ENCODE peak calls at places on chromosomes 13 and 19, in four cellular contexts. Z is ovary; P is tibial artery; O is CD8-positive, alpha-beta T cell. R is an unnamed sample.

GRCh38 chr13:43364210-43365041 is 341.0 kb downstream of the DNAJC15 start:
- DNase-seq in O (no peak), Z (no peak), P (no peak), R (no peak)

GRCh38 chr13:31043891-31044657 is 111.6 kb downstream of the TEX26 start:
- DNase-seq in Z (peak; percentile 77), O (peak; percentile 80), P (peak; percentile 71), R (peak; percentile 80)

GRCh38 chr19:2618611-2619010 is 83.9 kb downstream of the GNG7 start:
- DNase-seq in O (peak; percentile 78), Z (no peak), P (peak; percentile 67), R (no peak)

GRCh38 chr19:8500158-8500557 is 2.3 kb downstream of the PRAM1 start:
- DNase-seq in Z (no peak), O (no peak), P (no peak), R (no peak)

GRCh38 chr13:35839746-35840273 is 291.4 kb downstream of the DCLK1 start:
- DNase-seq in O (no peak), P (no peak), Z (no peak), R (no peak)

GRCh38 chr19:53595510-53595867 is 36.3 kb upstream of the DPRX start:
- DNase-seq in P (no peak), Z (no peak), O (no peak), R (no peak)

GRCh38 chr13:46648166-46648607 is 95.2 kb downstream of the LRCH1 start:
- DNase-seq in O (no peak), P (no peak), Z (no peak), R (no peak)

GRCh38 chr19:45676851-45677263 is 8.8 kb downstream of the GIPR start:
- DNase-seq in Z (no peak), O (peak; percentile 45), P (no peak), R (peak; percentile 56)

GRCh38 chr19:14031719-14032480 is at the start of gene IL27RA:
- DNase-seq in Z (no peak), O (peak; percentile 87), P (peak; percentile 51), R (peak; percentile 83)

GRCh38 chr13:70339738-70340137 is 231.5 kb upstream of the KLHL1 start:
- DNase-seq in P (no peak), Z (no peak), O (no peak), R (no peak)

GRCh38 chr19:13847033-13847899 is 29.7 kb upstream of the NANOS3 start:
- DNase-seq in P (peak; percentile 94), Z (peak; percentile 97), O (peak; percentile 86), R (peak; percentile 83)

GRCh38 chr13:46577656-46578589 is 25.0 kb downstream of the LRCH1 start:
- DNase-seq in P (no peak), O (no peak), Z (no peak), R (no peak)

GRCh38 chr13:38418286-38418685 is 68.6 kb downstream of the UFM1 start:
- DNase-seq in P (no peak), Z (no peak), O (no peak), R (no peak)

GRCh38 chr19:13955662-13956364 is 3.5 kb downstream of the DCAF15 start:
- DNase-seq in Z (peak; percentile 22), P (no peak), O (no peak), R (no peak)

GRCh38 chr19:30419581-30420180 is 47.5 kb downstream of the ZNF536 start:
- DNase-seq in Z (no peak), P (no peak), O (no peak), R (no peak)

GRCh38 chr13:28415994-28416411 is 78.9 kb downstream of the FLT1 start:
- DNase-seq in O (no peak), P (no peak), Z (no peak), R (no peak)

GRCh38 chr19:16139752-16140151 is 3.7 kb upstream of the HSH2D start:
- DNase-seq in P (no peak), O (peak; percentile 26), Z (no peak), R (peak; percentile 49)

GRCh38 chr13:36344173-36344572 is 2.0 kb downstream of the SPART start:
- DNase-seq in Z (peak; percentile 33), O (no peak), P (no peak), R (no peak)

GRCh38 chr13:81425286-81425685 is 1084.4 kb upstream of the SPRY2 start:
- DNase-seq in Z (no peak), O (no peak), P (no peak), R (no peak)

GRCh38 chr19:41263042-41263849 is 926 bp upstream of the HNRNPUL1 start:
- DNase-seq in O (peak; percentile 82), Z (peak; percentile 73), P (peak; percentile 72), R (peak; percentile 47)

GRCh38 chr13:33183431-33184130 is 102.0 kb downstream of the STARD13 start:
- DNase-seq in O (no peak), Z (no peak), P (no peak), R (no peak)

GRCh38 chr13:63124863-63125262 is 1709.2 kb upstream of the PCDH20 start:
- DNase-seq in Z (no peak), P (no peak), O (no peak), R (no peak)

GRCh38 chr13:33263976-33264619 is 21.5 kb downstream of the STARD13 start:
- DNase-seq in Z (no peak), O (no peak), P (no peak), R (no peak)

GRCh38 chr13:24159921-24160324 is 597 bp upstream of the SPATA13 start:
- DNase-seq in O (no peak), P (no peak), Z (peak; percentile 50), R (no peak)

GRCh38 chr13:96089749-96090239 is at the start of gene HS6ST3:
- DNase-seq in P (no peak), Z (no peak), O (no peak), R (peak; percentile 49)

GRCh38 chr19:34232566-34233481 is 21.5 kb upstream of the GARRE1 start:
- DNase-seq in Z (peak; percentile 73), P (peak; percentile 67), O (no peak), R (peak; percentile 45)

GRCh38 chr19:15276620-15277019 is 44.4 kb upstream of the EPHX3 start:
- DNase-seq in O (no peak), Z (no peak), P (no peak), R (no peak)

GRCh38 chr13:34570954-34571353 is 371.1 kb upstream of the NBEA start:
- DNase-seq in P (no peak), Z (no peak), O (no peak), R (no peak)

GRCh38 chr19:56507446-56508281 is at the start of gene ZNF471:
- DNase-seq in P (peak; percentile 99), O (peak; percentile 79), Z (peak; percentile 99), R (peak; percentile 58)

DNA sequence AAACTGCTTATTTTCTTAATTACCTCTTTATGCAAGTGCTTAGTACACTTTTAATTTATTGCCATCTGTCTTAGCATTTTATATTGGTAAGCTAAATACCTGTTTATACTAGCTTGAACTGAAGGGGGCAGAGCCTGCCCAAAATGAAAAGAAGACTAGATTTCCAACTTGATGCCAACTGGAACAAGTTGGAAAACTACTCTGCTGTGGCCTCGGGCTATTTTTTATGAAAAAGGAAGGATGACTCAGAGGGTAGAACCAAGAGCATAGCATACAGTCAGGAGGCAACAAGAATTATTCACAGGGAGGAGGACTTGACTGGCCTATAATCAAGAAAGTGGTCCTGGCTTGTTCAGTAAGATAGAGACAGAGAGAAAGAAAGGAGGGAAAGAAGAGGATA is 150.3 kb downstream of the NDFIP2 start:
- DNase-seq in Z (no peak), O (no peak), P (no peak), R (no peak)
- TF ChIP-seq CTCF in Z (no peak), O (no peak), P (peak; percentile 6), R (no peak)

GRCh38 chr19:18322759-18323460 is at the start of gene LSM4:
- DNase-seq in O (peak; percentile 99), P (peak; percentile 98), Z (peak; percentile 98), R (peak; percentile 99)
- TF ChIP-seq CTCF in O (peak; percentile 71), P (no peak), Z (peak; percentile 39), R (peak; percentile 61)

DNA sequence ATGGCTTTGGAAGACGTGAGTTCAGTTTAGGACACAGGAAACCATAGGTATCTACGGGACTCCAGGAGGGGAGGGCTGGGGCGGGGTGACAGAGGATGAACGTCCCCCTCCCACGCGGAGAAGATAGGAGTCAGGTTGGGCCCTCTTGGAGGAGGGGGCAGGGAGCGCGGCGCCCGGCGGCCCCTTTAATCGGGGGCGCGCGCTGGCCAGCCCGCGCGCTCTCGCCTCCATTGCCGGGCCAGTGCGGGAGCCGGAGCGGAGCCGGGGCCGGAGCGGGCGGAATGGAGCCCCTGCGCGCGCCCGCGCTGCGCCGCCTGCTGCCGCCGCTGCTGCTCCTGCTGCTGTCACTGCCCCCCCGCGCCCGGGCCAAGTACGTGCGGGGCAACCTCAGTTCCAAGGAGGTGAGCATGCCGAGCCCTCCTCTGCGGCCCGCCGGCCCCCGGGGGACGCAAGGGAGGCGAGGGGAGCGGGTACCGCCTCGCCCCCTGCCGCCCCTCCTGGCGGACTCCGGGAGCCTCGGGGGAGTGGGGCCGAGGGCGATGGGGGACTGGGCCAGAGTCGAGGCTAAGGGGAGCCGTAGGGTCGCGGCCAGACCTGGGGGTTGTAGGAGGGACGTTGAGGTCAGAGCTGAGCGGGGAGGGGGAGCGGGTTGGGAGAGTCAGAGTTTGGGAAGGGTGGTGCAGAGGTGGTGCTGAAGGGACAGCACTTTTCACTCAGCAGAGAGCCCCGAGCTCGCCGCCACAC is at the start of gene TMEM145:
- DNase-seq in Z (peak; percentile 42), P (no peak), O (peak; percentile 19), R (peak; percentile 78)
- TF ChIP-seq CTCF in Z (peak; percentile 16), P (no peak), O (no peak), R (peak; percentile 10)

DNA sequence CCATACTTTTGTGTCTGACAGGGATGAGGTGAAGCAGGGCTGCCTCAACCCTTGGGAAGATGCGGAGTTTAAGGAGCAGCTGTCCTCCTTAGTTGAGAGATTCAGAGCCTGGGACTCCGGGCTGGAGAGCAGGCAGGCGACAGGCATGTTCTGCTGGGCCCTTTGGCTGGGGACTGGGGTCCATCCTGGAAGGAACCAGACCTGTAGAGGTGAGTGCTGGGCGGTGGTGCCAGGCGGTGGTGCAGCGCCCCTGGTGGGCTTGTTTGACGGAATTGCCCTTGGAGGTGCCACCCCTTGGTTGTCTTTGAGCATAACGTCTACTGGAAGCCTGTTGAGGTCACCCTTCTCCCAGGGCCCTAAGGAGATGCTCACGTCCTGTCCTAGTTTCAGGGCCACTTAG is 20.6 kb upstream of the SLC15A1 start:
- DNase-seq in Z (no peak), O (no peak), P (no peak), R (no peak)
- TF ChIP-seq CTCF in Z (no peak), O (no peak), P (no peak), R (no peak)

R was measured in GM13977.